ENCODE peak calls at places on chromosomes 11 and 22, in four cellular contexts. One of them, this sample, is unnamed.

GRCh38 chr11:6297831-6298230 is 22.5 kb downstream of the CAVIN3 start:
- DNase-seq in brain microvascular endothelial cell: no peak
- DNase-seq in stimulated activated CD4-positive, alpha-beta T cell treated with anti-CD3 and anti-CD28 coated beads, Interleukin-4, amount 100 ng/mL, for 1 hour: no peak
- DNase-seq in coronary artery: no peak
- DNase-seq in this sample: peak; percentile 19

GRCh38 chr22:42700355-42700754 is 20.3 kb downstream of the A4GALT start:
- DNase-seq in brain microvascular endothelial cell: no peak
- DNase-seq in stimulated activated CD4-positive, alpha-beta T cell treated with anti-CD3 and anti-CD28 coated beads, Interleukin-4, amount 100 ng/mL, for 1 hour: no peak
- DNase-seq in coronary artery: no peak
- DNase-seq in this sample: no peak

GRCh38 chr11:75342231-75342918 is 9.1 kb downstream of the ARRB1 start:
- DNase-seq in brain microvascular endothelial cell: no peak
- DNase-seq in stimulated activated CD4-positive, alpha-beta T cell treated with anti-CD3 and anti-CD28 coated beads, Interleukin-4, amount 100 ng/mL, for 1 hour: no peak
- DNase-seq in coronary artery: peak; percentile 62
- DNase-seq in this sample: peak; percentile 70

GRCh38 chr11:120288021-120288420 is 37.1 kb upstream of the TLCD5 start:
- DNase-seq in brain microvascular endothelial cell: no peak
- DNase-seq in stimulated activated CD4-positive, alpha-beta T cell treated with anti-CD3 and anti-CD28 coated beads, Interleukin-4, amount 100 ng/mL, for 1 hour: no peak
- DNase-seq in coronary artery: no peak
- DNase-seq in this sample: no peak

GRCh38 chr11:8086001-8086479 is 5.0 kb downstream of the TUB start:
- DNase-seq in brain microvascular endothelial cell: no peak
- DNase-seq in stimulated activated CD4-positive, alpha-beta T cell treated with anti-CD3 and anti-CD28 coated beads, Interleukin-4, amount 100 ng/mL, for 1 hour: no peak
- DNase-seq in coronary artery: no peak
- DNase-seq in this sample: peak; percentile 70

GRCh38 chr11:33899383-33900037 is 7.6 kb upstream of the LMO2 start:
- DNase-seq in brain microvascular endothelial cell: peak; percentile 74
- DNase-seq in stimulated activated CD4-positive, alpha-beta T cell treated with anti-CD3 and anti-CD28 coated beads, Interleukin-4, amount 100 ng/mL, for 1 hour: no peak
- DNase-seq in coronary artery: peak; percentile 83
- DNase-seq in this sample: peak; percentile 93

GRCh38 chr22:22761963-22762772 is 117.8 kb downstream of the GGTLC2 start:
- DNase-seq in brain microvascular endothelial cell: no peak
- DNase-seq in stimulated activated CD4-positive, alpha-beta T cell treated with anti-CD3 and anti-CD28 coated beads, Interleukin-4, amount 100 ng/mL, for 1 hour: no peak
- DNase-seq in coronary artery: peak; percentile 64
- DNase-seq in this sample: no peak

GRCh38 chr11:62554377-62554776 is 7.8 kb upstream of the AHNAK start:
- DNase-seq in brain microvascular endothelial cell: no peak
- DNase-seq in stimulated activated CD4-positive, alpha-beta T cell treated with anti-CD3 and anti-CD28 coated beads, Interleukin-4, amount 100 ng/mL, for 1 hour: no peak
- DNase-seq in coronary artery: no peak
- DNase-seq in this sample: no peak

GRCh38 chr11:44094260-44094868 is 1.1 kb upstream of the EXT2 start:
- DNase-seq in brain microvascular endothelial cell: peak; percentile 76
- DNase-seq in stimulated activated CD4-positive, alpha-beta T cell treated with anti-CD3 and anti-CD28 coated beads, Interleukin-4, amount 100 ng/mL, for 1 hour: peak; percentile 67
- DNase-seq in coronary artery: no peak
- DNase-seq in this sample: peak; percentile 79

GRCh38 chr11:70085815-70086769 is 8.0 kb downstream of the ANO1 start:
- DNase-seq in brain microvascular endothelial cell: no peak
- DNase-seq in stimulated activated CD4-positive, alpha-beta T cell treated with anti-CD3 and anti-CD28 coated beads, Interleukin-4, amount 100 ng/mL, for 1 hour: no peak
- DNase-seq in coronary artery: no peak
- DNase-seq in this sample: no peak

GRCh38 chr11:112302226-112302868 is 41.7 kb upstream of the PLET1 start:
- DNase-seq in brain microvascular endothelial cell: peak; percentile 17
- DNase-seq in stimulated activated CD4-positive, alpha-beta T cell treated with anti-CD3 and anti-CD28 coated beads, Interleukin-4, amount 100 ng/mL, for 1 hour: no peak
- DNase-seq in coronary artery: no peak
- DNase-seq in this sample: peak; percentile 8

GRCh38 chr22:36291831-36292740 is 39.2 kb downstream of the APOL1 start:
- DNase-seq in brain microvascular endothelial cell: no peak
- DNase-seq in stimulated activated CD4-positive, alpha-beta T cell treated with anti-CD3 and anti-CD28 coated beads, Interleukin-4, amount 100 ng/mL, for 1 hour: no peak
- DNase-seq in coronary artery: no peak
- DNase-seq in this sample: no peak

GRCh38 chr22:50473855-50474671 is 772 bp downstream of the SBF1 start:
- DNase-seq in brain microvascular endothelial cell: peak; percentile 55
- DNase-seq in stimulated activated CD4-positive, alpha-beta T cell treated with anti-CD3 and anti-CD28 coated beads, Interleukin-4, amount 100 ng/mL, for 1 hour: peak; percentile 42
- DNase-seq in coronary artery: no peak
- DNase-seq in this sample: no peak

GRCh38 chr22:37259540-37260029 is 15.5 kb upstream of the RAC2 start:
- DNase-seq in brain microvascular endothelial cell: peak; percentile 53
- DNase-seq in stimulated activated CD4-positive, alpha-beta T cell treated with anti-CD3 and anti-CD28 coated beads, Interleukin-4, amount 100 ng/mL, for 1 hour: peak; percentile 22
- DNase-seq in coronary artery: no peak
- DNase-seq in this sample: no peak

GRCh38 chr11:28619870-28620540 is 511.8 kb downstream of the METTL15 start:
- DNase-seq in brain microvascular endothelial cell: peak; percentile 63
- DNase-seq in stimulated activated CD4-positive, alpha-beta T cell treated with anti-CD3 and anti-CD28 coated beads, Interleukin-4, amount 100 ng/mL, for 1 hour: no peak
- DNase-seq in coronary artery: no peak
- DNase-seq in this sample: peak; percentile 36

GRCh38 chr22:24953294-24954113 is 988 bp downstream of the KIAA1671 start:
- DNase-seq in brain microvascular endothelial cell: no peak
- DNase-seq in stimulated activated CD4-positive, alpha-beta T cell treated with anti-CD3 and anti-CD28 coated beads, Interleukin-4, amount 100 ng/mL, for 1 hour: no peak
- DNase-seq in coronary artery: no peak
- DNase-seq in this sample: no peak

GRCh38 chr11:19660076-19660475 is 52.6 kb upstream of the NAV2 start:
- DNase-seq in brain microvascular endothelial cell: peak; percentile 70
- DNase-seq in stimulated activated CD4-positive, alpha-beta T cell treated with anti-CD3 and anti-CD28 coated beads, Interleukin-4, amount 100 ng/mL, for 1 hour: peak; percentile 2
- DNase-seq in coronary artery: no peak
- DNase-seq in this sample: peak; percentile 96

GRCh38 chr11:67630943-67631331 is 1.2 kb upstream of the NUDT8 start:
- DNase-seq in brain microvascular endothelial cell: no peak
- DNase-seq in stimulated activated CD4-positive, alpha-beta T cell treated with anti-CD3 and anti-CD28 coated beads, Interleukin-4, amount 100 ng/mL, for 1 hour: no peak
- DNase-seq in coronary artery: no peak
- DNase-seq in this sample: no peak

GRCh38 chr11:1478544-1478943 is 8.0 kb downstream of the MOB2 start:
- DNase-seq in brain microvascular endothelial cell: no peak
- DNase-seq in stimulated activated CD4-positive, alpha-beta T cell treated with anti-CD3 and anti-CD28 coated beads, Interleukin-4, amount 100 ng/mL, for 1 hour: no peak
- DNase-seq in coronary artery: no peak
- DNase-seq in this sample: no peak

GRCh38 chr11:46686886-46687810 is 13.3 kb downstream of the ARHGAP1 start:
- DNase-seq in brain microvascular endothelial cell: peak; percentile 37
- DNase-seq in stimulated activated CD4-positive, alpha-beta T cell treated with anti-CD3 and anti-CD28 coated beads, Interleukin-4, amount 100 ng/mL, for 1 hour: no peak
- DNase-seq in coronary artery: no peak
- DNase-seq in this sample: peak; percentile 51

GRCh38 chr11:770642-771616 is 6.4 kb downstream of the GATD1 start:
- DNase-seq in brain microvascular endothelial cell: no peak
- DNase-seq in stimulated activated CD4-positive, alpha-beta T cell treated with anti-CD3 and anti-CD28 coated beads, Interleukin-4, amount 100 ng/mL, for 1 hour: no peak
- DNase-seq in coronary artery: no peak
- DNase-seq in this sample: no peak

GRCh38 chr22:39634530-39635399 is 64.2 kb downstream of the CACNA1I start:
- DNase-seq in brain microvascular endothelial cell: peak; percentile 79
- DNase-seq in stimulated activated CD4-positive, alpha-beta T cell treated with anti-CD3 and anti-CD28 coated beads, Interleukin-4, amount 100 ng/mL, for 1 hour: no peak
- DNase-seq in coronary artery: no peak
- DNase-seq in this sample: peak; percentile 83

GRCh38 chr11:126484266-126484665 is 128.8 kb downstream of the ST3GAL4 start:
- DNase-seq in brain microvascular endothelial cell: no peak
- DNase-seq in stimulated activated CD4-positive, alpha-beta T cell treated with anti-CD3 and anti-CD28 coated beads, Interleukin-4, amount 100 ng/mL, for 1 hour: no peak
- DNase-seq in coronary artery: no peak
- DNase-seq in this sample: peak; percentile 11

GRCh38 chr11:88326112-88326511 is 11.4 kb downstream of the CTSC start:
- DNase-seq in brain microvascular endothelial cell: no peak
- DNase-seq in stimulated activated CD4-positive, alpha-beta T cell treated with anti-CD3 and anti-CD28 coated beads, Interleukin-4, amount 100 ng/mL, for 1 hour: no peak
- DNase-seq in coronary artery: no peak
- DNase-seq in this sample: no peak

GRCh38 chr22:42439821-42440674 is 7.8 kb upstream of the NFAM1 start:
- DNase-seq in brain microvascular endothelial cell: peak; percentile 9
- DNase-seq in stimulated activated CD4-positive, alpha-beta T cell treated with anti-CD3 and anti-CD28 coated beads, Interleukin-4, amount 100 ng/mL, for 1 hour: no peak
- DNase-seq in coronary artery: no peak
- DNase-seq in this sample: peak; percentile 14

GRCh38 chr22:30402036-30402759 is 5.4 kb downstream of the SEC14L2 start:
- DNase-seq in brain microvascular endothelial cell: no peak
- DNase-seq in stimulated activated CD4-positive, alpha-beta T cell treated with anti-CD3 and anti-CD28 coated beads, Interleukin-4, amount 100 ng/mL, for 1 hour: no peak
- DNase-seq in coronary artery: no peak
- DNase-seq in this sample: no peak